ENCODE peak calls at places on chromosomes 4 and X, in nine cellular contexts. One of them, this sample, is unnamed.
A peak's percentile ranks its signal among the peaks of the same experiment; 100 is the strongest.

GRCh38 chr4:163448541-163449203 is 24.9 kb downstream of the TKTL2 start:
- DNase-seq in A549: no peak
- DNase-seq in dorsolateral prefrontal cortex: no peak
- DNase-seq in nephron progenitor cell: no peak
- DNase-seq in foreskin keratinocyte: peak; percentile 81
- DNase-seq in fibroblast of lung: peak; percentile 47
- DNase-seq in body of pancreas: no peak
- DNase-seq in GM10248: no peak
- DNase-seq in HFFc6: peak; percentile 28
- DNase-seq in this sample: no peak

GRCh38 chr4:11073621-11074051 is 355.1 kb downstream of the HS3ST1 start:
- DNase-seq in A549: no peak
- DNase-seq in dorsolateral prefrontal cortex: no peak
- DNase-seq in nephron progenitor cell: no peak
- DNase-seq in foreskin keratinocyte: peak; percentile 36
- DNase-seq in fibroblast of lung: peak; percentile 97
- DNase-seq in body of pancreas: no peak
- DNase-seq in GM10248: no peak
- DNase-seq in HFFc6: no peak
- DNase-seq in this sample: no peak

GRCh38 chrX:68018248-68019203 is 414.8 kb downstream of the OPHN1 start:
- DNase-seq in A549: peak; percentile 37
- DNase-seq in dorsolateral prefrontal cortex: no peak
- DNase-seq in nephron progenitor cell: peak; percentile 25
- DNase-seq in foreskin keratinocyte: peak; percentile 4
- DNase-seq in fibroblast of lung: peak; percentile 7
- DNase-seq in body of pancreas: no peak
- DNase-seq in GM10248: no peak
- DNase-seq in HFFc6: peak; percentile 36
- DNase-seq in this sample: no peak

GRCh38 chr4:176259330-176260090 is 9.5 kb downstream of the ASB5 start:
- DNase-seq in A549: no peak
- DNase-seq in dorsolateral prefrontal cortex: no peak
- DNase-seq in nephron progenitor cell: no peak
- DNase-seq in foreskin keratinocyte: peak; percentile 65
- DNase-seq in fibroblast of lung: peak; percentile 74
- DNase-seq in body of pancreas: no peak
- DNase-seq in GM10248: no peak
- DNase-seq in HFFc6: peak; percentile 65
- DNase-seq in this sample: no peak

GRCh38 chrX:16696956-16697355 is 15.5 kb downstream of the CTPS2 start:
- DNase-seq in A549: no peak
- DNase-seq in dorsolateral prefrontal cortex: no peak
- DNase-seq in nephron progenitor cell: no peak
- DNase-seq in foreskin keratinocyte: no peak
- DNase-seq in fibroblast of lung: no peak
- DNase-seq in body of pancreas: no peak
- DNase-seq in GM10248: no peak
- DNase-seq in HFFc6: no peak
- DNase-seq in this sample: no peak

GRCh38 chr4:172726001-172726423 is 442.6 kb upstream of the GALNT7 start:
- DNase-seq in A549: peak; percentile 93
- DNase-seq in dorsolateral prefrontal cortex: no peak
- DNase-seq in nephron progenitor cell: peak; percentile 1
- DNase-seq in foreskin keratinocyte: no peak
- DNase-seq in fibroblast of lung: no peak
- DNase-seq in body of pancreas: no peak
- DNase-seq in GM10248: no peak
- DNase-seq in HFFc6: peak; percentile 1
- DNase-seq in this sample: no peak

GRCh38 chr4:188092824-188093223 is 16.6 kb downstream of the TRIML2 start:
- DNase-seq in A549: no peak
- DNase-seq in dorsolateral prefrontal cortex: no peak
- DNase-seq in nephron progenitor cell: no peak
- DNase-seq in foreskin keratinocyte: peak; percentile 62
- DNase-seq in fibroblast of lung: no peak
- DNase-seq in body of pancreas: no peak
- DNase-seq in GM10248: no peak
- DNase-seq in HFFc6: no peak
- DNase-seq in this sample: no peak

GRCh38 chrX:100895365-100896075 is 21.4 kb upstream of the NOX1 start:
- DNase-seq in A549: peak; percentile 56
- DNase-seq in dorsolateral prefrontal cortex: no peak
- DNase-seq in nephron progenitor cell: peak; percentile 3
- DNase-seq in foreskin keratinocyte: peak; percentile 93
- DNase-seq in fibroblast of lung: peak; percentile 25
- DNase-seq in body of pancreas: peak; percentile 9
- DNase-seq in GM10248: peak; percentile 17
- DNase-seq in HFFc6: peak; percentile 36
- DNase-seq in this sample: no peak

GRCh38 chr4:29423836-29424721 is 1296.1 kb upstream of the PCDH7 start:
- DNase-seq in A549: peak; percentile 42
- DNase-seq in dorsolateral prefrontal cortex: no peak
- DNase-seq in nephron progenitor cell: no peak
- DNase-seq in foreskin keratinocyte: peak; percentile 88
- DNase-seq in fibroblast of lung: peak; percentile 82
- DNase-seq in body of pancreas: no peak
- DNase-seq in GM10248: no peak
- DNase-seq in HFFc6: peak; percentile 90
- DNase-seq in this sample: no peak

GRCh38 chrX:44012484-44013096 is 39.4 kb upstream of the NDP start:
- DNase-seq in A549: peak; percentile 77
- DNase-seq in dorsolateral prefrontal cortex: no peak
- DNase-seq in nephron progenitor cell: no peak
- DNase-seq in foreskin keratinocyte: peak; percentile 91
- DNase-seq in fibroblast of lung: peak; percentile 86
- DNase-seq in body of pancreas: peak; percentile 9
- DNase-seq in GM10248: no peak
- DNase-seq in HFFc6: peak; percentile 82
- DNase-seq in this sample: no peak

GRCh38 chrX:115472131-115472530 is 88.8 kb upstream of the PLS3 start:
- DNase-seq in A549: no peak
- DNase-seq in dorsolateral prefrontal cortex: no peak
- DNase-seq in nephron progenitor cell: no peak
- DNase-seq in foreskin keratinocyte: no peak
- DNase-seq in fibroblast of lung: no peak
- DNase-seq in body of pancreas: no peak
- DNase-seq in GM10248: no peak
- DNase-seq in HFFc6: no peak
- DNase-seq in this sample: no peak

GRCh38 chrX:47358387-47359065 is 11.9 kb upstream of the ZNF157 start:
- DNase-seq in A549: no peak
- DNase-seq in dorsolateral prefrontal cortex: no peak
- DNase-seq in nephron progenitor cell: no peak
- DNase-seq in foreskin keratinocyte: no peak
- DNase-seq in fibroblast of lung: no peak
- DNase-seq in body of pancreas: no peak
- DNase-seq in GM10248: no peak
- DNase-seq in HFFc6: no peak
- DNase-seq in this sample: no peak

GRCh38 chr4:153222162-153222789 is 18.0 kb downstream of the TRIM2 start:
- DNase-seq in A549: no peak
- DNase-seq in dorsolateral prefrontal cortex: peak; percentile 66
- DNase-seq in nephron progenitor cell: peak; percentile 49
- DNase-seq in foreskin keratinocyte: peak; percentile 81
- DNase-seq in fibroblast of lung: peak; percentile 84
- DNase-seq in body of pancreas: peak; percentile 22
- DNase-seq in GM10248: peak; percentile 33
- DNase-seq in HFFc6: peak; percentile 82
- DNase-seq in this sample: peak; percentile 72

GRCh38 chrX:39840141-39841126 is 257.3 kb downstream of the BCOR start:
- DNase-seq in A549: no peak
- DNase-seq in dorsolateral prefrontal cortex: no peak
- DNase-seq in nephron progenitor cell: no peak
- DNase-seq in foreskin keratinocyte: no peak
- DNase-seq in fibroblast of lung: no peak
- DNase-seq in body of pancreas: no peak
- DNase-seq in GM10248: no peak
- DNase-seq in HFFc6: no peak
- DNase-seq in this sample: no peak

GRCh38 chr4:2843909-2844584 is 403 bp downstream of the ADD1 start:
- DNase-seq in A549: peak; percentile 15
- DNase-seq in dorsolateral prefrontal cortex: no peak
- DNase-seq in nephron progenitor cell: peak; percentile 95
- DNase-seq in foreskin keratinocyte: peak; percentile 18
- DNase-seq in fibroblast of lung: peak; percentile 39
- DNase-seq in body of pancreas: peak; percentile 56
- DNase-seq in GM10248: peak; percentile 26
- DNase-seq in HFFc6: no peak
- DNase-seq in this sample: no peak

GRCh38 chrX:2243913-2244460 is 256.8 kb downstream of the DHRSX start:
- DNase-seq in A549: no peak
- DNase-seq in dorsolateral prefrontal cortex: no peak
- DNase-seq in nephron progenitor cell: no peak
- DNase-seq in foreskin keratinocyte: peak; percentile 21
- DNase-seq in fibroblast of lung: peak; percentile 13
- DNase-seq in body of pancreas: no peak
- DNase-seq in GM10248: no peak
- DNase-seq in HFFc6: no peak
- DNase-seq in this sample: no peak

GRCh38 chr4:82898322-82899243 is 2.0 kb upstream of the THAP9 start:
- DNase-seq in A549: peak; percentile 59
- DNase-seq in dorsolateral prefrontal cortex: no peak
- DNase-seq in nephron progenitor cell: no peak
- DNase-seq in foreskin keratinocyte: peak; percentile 59
- DNase-seq in fibroblast of lung: peak; percentile 94
- DNase-seq in body of pancreas: peak; percentile 37
- DNase-seq in GM10248: no peak
- DNase-seq in HFFc6: peak; percentile 88
- DNase-seq in this sample: no peak

GRCh38 chr4:42348692-42349091 is 48.6 kb upstream of the SHISA3 start:
- DNase-seq in A549: no peak
- DNase-seq in dorsolateral prefrontal cortex: no peak
- DNase-seq in nephron progenitor cell: no peak
- DNase-seq in foreskin keratinocyte: no peak
- DNase-seq in fibroblast of lung: no peak
- DNase-seq in body of pancreas: no peak
- DNase-seq in GM10248: no peak
- DNase-seq in HFFc6: no peak
- DNase-seq in this sample: no peak

GRCh38 chr4:118226611-118227010 is 126.2 kb downstream of the PRSS12 start:
- DNase-seq in A549: no peak
- DNase-seq in dorsolateral prefrontal cortex: no peak
- DNase-seq in nephron progenitor cell: no peak
- DNase-seq in foreskin keratinocyte: no peak
- DNase-seq in fibroblast of lung: no peak
- DNase-seq in body of pancreas: no peak
- DNase-seq in GM10248: no peak
- DNase-seq in HFFc6: no peak
- DNase-seq in this sample: no peak

GRCh38 chr4:3305610-3306371 is 13.0 kb downstream of the RGS12 start:
- DNase-seq in A549: no peak
- DNase-seq in dorsolateral prefrontal cortex: peak; percentile 41
- DNase-seq in nephron progenitor cell: no peak
- DNase-seq in foreskin keratinocyte: no peak
- DNase-seq in fibroblast of lung: peak; percentile 41
- DNase-seq in body of pancreas: peak; percentile 5
- DNase-seq in GM10248: no peak
- DNase-seq in HFFc6: no peak
- DNase-seq in this sample: peak; percentile 51

DNA sequence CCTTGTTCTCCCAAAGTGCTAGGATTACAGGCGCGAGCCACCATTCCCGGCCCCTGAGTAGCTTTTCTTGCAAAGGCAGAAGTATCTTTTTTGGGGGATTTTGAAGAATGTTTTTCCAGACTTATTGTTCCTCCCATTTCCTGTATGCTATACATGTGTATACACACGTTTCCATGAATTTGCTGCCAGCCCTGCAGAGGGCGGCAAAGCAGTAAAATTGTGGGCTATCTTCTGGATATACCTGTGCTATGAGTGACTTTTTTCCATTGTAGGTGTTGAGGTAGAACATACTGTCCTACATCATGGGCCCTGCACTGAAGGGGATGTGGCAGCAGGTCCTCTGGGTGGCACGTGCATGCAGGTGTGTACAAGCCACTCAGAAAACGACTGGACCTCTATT is 16.9 kb upstream of the MED28 start:
- DNase-seq in A549: peak; percentile 34
- DNase-seq in dorsolateral prefrontal cortex: no peak
- DNase-seq in nephron progenitor cell: no peak
- DNase-seq in foreskin keratinocyte: no peak
- DNase-seq in fibroblast of lung: no peak
- DNase-seq in body of pancreas: no peak
- DNase-seq in GM10248: no peak
- DNase-seq in HFFc6: no peak
- DNase-seq in this sample: no peak
- TF ChIP-seq CTCF in A549: peak; percentile 35
- TF ChIP-seq CTCF in dorsolateral prefrontal cortex: no peak
- TF ChIP-seq CTCF in nephron progenitor cell: no peak
- TF ChIP-seq CTCF in foreskin keratinocyte: peak; percentile 62
- TF ChIP-seq CTCF in fibroblast of lung: peak; percentile 37
- TF ChIP-seq CTCF in body of pancreas: no peak
- TF ChIP-seq CTCF in GM10248: no peak
- TF ChIP-seq CTCF in HFFc6: peak; percentile 66
- TF ChIP-seq CTCF in this sample: peak; percentile 53

GRCh38 chr4:99047710-99048109 is 40.9 kb downstream of the ADH5 start:
- DNase-seq in A549: no peak
- DNase-seq in dorsolateral prefrontal cortex: no peak
- DNase-seq in nephron progenitor cell: no peak
- DNase-seq in foreskin keratinocyte: no peak
- DNase-seq in fibroblast of lung: no peak
- DNase-seq in body of pancreas: no peak
- DNase-seq in GM10248: no peak
- DNase-seq in HFFc6: no peak
- DNase-seq in this sample: no peak
- TF ChIP-seq CTCF in A549: no peak
- TF ChIP-seq CTCF in dorsolateral prefrontal cortex: no peak
- TF ChIP-seq CTCF in nephron progenitor cell: no peak
- TF ChIP-seq CTCF in foreskin keratinocyte: no peak
- TF ChIP-seq CTCF in fibroblast of lung: no peak
- TF ChIP-seq CTCF in body of pancreas: no peak
- TF ChIP-seq CTCF in GM10248: no peak
- TF ChIP-seq CTCF in HFFc6: peak; percentile 37
- TF ChIP-seq CTCF in this sample: no peak

DNA sequence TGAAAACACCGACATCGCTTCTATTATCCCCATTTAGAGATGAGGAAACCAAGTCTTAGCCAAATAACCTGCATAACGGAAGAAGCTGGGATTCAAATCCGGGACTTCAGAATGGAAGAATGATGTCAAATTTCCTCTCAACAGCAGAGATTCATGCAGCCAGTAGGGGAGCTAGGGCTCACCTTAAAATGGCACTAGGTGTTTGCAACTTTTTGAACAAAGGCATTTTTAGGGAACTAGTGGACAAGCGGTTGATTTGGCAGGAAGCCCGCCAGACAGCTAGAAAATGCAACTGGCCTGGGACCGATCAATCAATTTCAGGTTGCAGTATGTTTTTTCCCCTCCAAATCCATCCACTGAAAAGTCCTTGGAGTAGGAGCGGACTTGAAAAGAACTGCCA is 224.2 kb downstream of the PTTG2 start:
- DNase-seq in A549: no peak
- DNase-seq in dorsolateral prefrontal cortex: no peak
- DNase-seq in nephron progenitor cell: no peak
- DNase-seq in foreskin keratinocyte: no peak
- DNase-seq in fibroblast of lung: no peak
- DNase-seq in body of pancreas: no peak
- DNase-seq in GM10248: no peak
- DNase-seq in HFFc6: no peak
- DNase-seq in this sample: no peak
- TF ChIP-seq CTCF in A549: no peak
- TF ChIP-seq CTCF in dorsolateral prefrontal cortex: no peak
- TF ChIP-seq CTCF in nephron progenitor cell: no peak
- TF ChIP-seq CTCF in foreskin keratinocyte: peak; percentile 58
- TF ChIP-seq CTCF in fibroblast of lung: peak; percentile 40
- TF ChIP-seq CTCF in body of pancreas: no peak
- TF ChIP-seq CTCF in GM10248: no peak
- TF ChIP-seq CTCF in HFFc6: peak; percentile 59
- TF ChIP-seq CTCF in this sample: peak; percentile 38

GRCh38 chr4:149825336-149825735 is 9.7 kb upstream of the IQCM start:
- DNase-seq in A549: no peak
- DNase-seq in dorsolateral prefrontal cortex: no peak
- DNase-seq in nephron progenitor cell: no peak
- DNase-seq in foreskin keratinocyte: peak; percentile 87
- DNase-seq in fibroblast of lung: peak; percentile 5
- DNase-seq in body of pancreas: no peak
- DNase-seq in GM10248: no peak
- DNase-seq in HFFc6: no peak
- DNase-seq in this sample: no peak
- TF ChIP-seq CTCF in A549: no peak
- TF ChIP-seq CTCF in dorsolateral prefrontal cortex: no peak
- TF ChIP-seq CTCF in nephron progenitor cell: no peak
- TF ChIP-seq CTCF in foreskin keratinocyte: no peak
- TF ChIP-seq CTCF in fibroblast of lung: no peak
- TF ChIP-seq CTCF in body of pancreas: no peak
- TF ChIP-seq CTCF in GM10248: no peak
- TF ChIP-seq CTCF in HFFc6: no peak
- TF ChIP-seq CTCF in this sample: no peak

This sample was measured in type B pancreatic cell.